ENCODE peak calls at places on chromosomes 2 and 18, in seven cellular contexts. O is GM23248; I is breast epithelium; Q is CD8-positive, alpha-beta memory T cell; Y is CD4-positive, CD25-positive, alpha-beta regulatory T cell; J is PC-3; D is right atrium auricular region. H is an unnamed sample. For H3K27me3 and H3K9me3, the result is how much of the 10 kb centered on the place peaks cover.

GRCh38 chr2:138029238-138029637 is 65.0 kb downstream of the HNMT start:
- DNase-seq in O (peak), I (no peak), Q (no peak), Y (no peak), J (no peak), D (no peak), H (no peak)

GRCh38 chr18:44602380-44602779 is 78.3 kb upstream of the SETBP1 start:
- DNase-seq in O (peak), I (no peak), Q (no peak), Y (no peak), J (peak), D (no peak), H (no peak)

GRCh38 chr18:35178260-35178659 is 62.6 kb upstream of the ZNF397 start:
- DNase-seq in O (peak), I (no peak), Q (no peak), Y (no peak), J (peak), D (no peak), H (no peak)

GRCh38 chr2:201887851-201888451 is 81.6 kb downstream of the CDK15 start:
- DNase-seq in O (peak), I (no peak), Q (no peak), Y (no peak), J (no peak), D (no peak), H (no peak)

GRCh38 chr18:79872852-79873444 is 75.2 kb downstream of the KCNG2 start:
- DNase-seq in O (no peak), I (no peak), Q (no peak), Y (no peak), J (no peak), D (peak), H (no peak)

GRCh38 chr18:42028232-42028832 is 73.3 kb downstream of the PIK3C3 start:
- DNase-seq in O (peak), I (no peak), Q (no peak), Y (peak), J (peak), D (no peak), H (peak)

GRCh38 chr18:68944826-68945225 is 146.9 kb downstream of the CCDC102B start:
- DNase-seq in O (no peak), I (no peak), Q (no peak), Y (no peak), J (no peak), D (no peak), H (no peak)

GRCh38 chr2:150882751-150883520 is 378.7 kb downstream of the RBM43 start:
- DNase-seq in O (no peak), I (no peak), Q (no peak), Y (no peak), J (no peak), D (no peak), H (no peak)

GRCh38 chr2:110888401-110888800 is 156.0 kb downstream of the ACOXL start:
- DNase-seq in O (no peak), I (no peak), Q (no peak), Y (no peak), J (no peak), D (no peak), H (no peak)

GRCh38 chr2:240564191-240564570 is 4.0 kb downstream of the DUSP28 start:
- DNase-seq in O (no peak), I (peak), Q (no peak), Y (no peak), J (no peak), D (peak), H (no peak)

GRCh38 chr2:240560480-240561324 is 545 bp downstream of the DUSP28 start:
- DNase-seq in O (peak), I (peak), Q (peak), Y (peak), J (peak), D (peak), H (peak)

GRCh38 chr2:240559271-240559670 is 886 bp upstream of the DUSP28 start:
- DNase-seq in O (no peak), I (peak), Q (no peak), Y (no peak), J (peak), D (peak), H (no peak)

GRCh38 chr2:240560084-240560479 is at the start of gene DUSP28:
- DNase-seq in O (peak), I (peak), Q (peak), Y (peak), J (peak), D (peak), H (peak)

DNA sequence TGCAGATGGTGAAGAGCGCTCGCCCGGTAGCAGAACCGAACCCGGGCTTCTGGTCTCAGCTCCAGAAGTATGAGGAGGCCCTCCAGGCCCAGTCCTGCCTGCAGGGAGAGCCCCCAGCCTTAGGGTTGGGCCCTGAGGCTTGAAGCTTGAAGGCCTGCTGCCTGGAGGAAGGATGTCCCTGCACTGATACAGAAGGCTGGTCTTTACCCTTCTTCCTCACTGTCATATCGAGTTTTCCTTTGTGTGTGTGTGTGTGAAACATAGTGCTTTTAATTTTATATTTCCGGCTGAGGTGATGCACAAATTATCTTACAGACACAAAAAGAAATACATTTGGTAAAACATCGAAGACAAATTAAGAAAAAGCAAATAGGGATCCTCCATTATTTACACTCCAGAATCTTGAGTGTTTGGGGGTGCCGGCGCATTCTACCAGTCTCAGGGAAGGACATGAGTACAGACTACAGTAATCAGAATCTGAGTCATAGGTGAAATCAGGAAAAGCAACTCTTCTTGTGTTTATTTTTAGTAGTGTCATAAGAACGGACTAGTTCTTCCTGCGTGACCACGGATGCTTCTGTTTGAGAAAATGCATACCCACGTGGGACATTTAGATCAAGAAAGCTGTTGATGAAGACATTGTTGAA is 1.3 kb downstream of the DUSP28 start:
- DNase-seq in O (peak), I (peak), Q (no peak), Y (no peak), J (peak), D (peak), H (no peak)
- H3K4me3 ChIP-seq in O (peak), I (peak), Q (peak), Y (peak), J (peak), D (peak), H (peak)

GRCh38 chr2:240996834-240997140 is 1.6 kb upstream of the SNED1 start:
- DNase-seq in O (no peak), I (peak), Q (no peak), Y (no peak), J (no peak), D (peak), H (no peak)

GRCh38 chr2:240997856-240998705 is at the start of gene SNED1:
- DNase-seq in O (peak), I (peak), Q (peak), Y (peak), J (peak), D (peak), H (peak)

GRCh38 chr2:240998706-240999000 is 235 bp downstream of the SNED1 start:
- DNase-seq in O (no peak), I (no peak), Q (no peak), Y (no peak), J (no peak), D (no peak), H (no peak)

GRCh38 chr2:240996161-240996833 is 2.1 kb upstream of the SNED1 start:
- DNase-seq in O (no peak), I (peak), Q (no peak), Y (no peak), J (no peak), D (no peak), H (no peak)

GRCh38 chr2:240997141-240997855 is 1.1 kb upstream of the SNED1 start:
- DNase-seq in O (peak), I (peak), Q (no peak), Y (no peak), J (no peak), D (peak), H (no peak)
- H3K27me3 ChIP-seq in O (under half), I (under half), Q (under half), Y (under half), J (under half), D (under half), H (under half)

DNA sequence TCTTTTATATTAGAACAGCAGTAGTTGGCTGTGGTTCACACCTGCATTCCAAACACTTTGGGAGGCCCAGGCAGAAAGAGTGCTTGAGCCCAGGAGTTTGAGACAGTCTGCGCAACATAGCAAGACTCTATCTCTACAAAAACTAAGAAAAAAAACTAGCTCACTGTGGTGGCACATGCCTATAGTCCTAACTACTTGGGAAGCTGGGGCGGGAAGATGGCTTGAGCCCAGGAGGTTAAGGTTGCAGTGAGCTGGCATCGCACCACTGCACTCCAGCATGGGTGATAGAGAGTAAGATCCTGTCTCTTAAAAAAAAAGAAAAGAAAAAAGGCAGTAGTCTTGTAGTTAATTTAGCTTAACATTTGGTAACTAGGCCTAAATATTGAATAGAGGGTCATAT is 136.6 kb downstream of the AGPS start:
- DNase-seq in O (no peak), I (no peak), Q (no peak), Y (no peak), J (no peak), D (no peak), H (no peak)
- H3K9me3 ChIP-seq in O (under half), I (under half), Q (under half), Y (under half), J (under half), D (under half), H (under half)

DNA sequence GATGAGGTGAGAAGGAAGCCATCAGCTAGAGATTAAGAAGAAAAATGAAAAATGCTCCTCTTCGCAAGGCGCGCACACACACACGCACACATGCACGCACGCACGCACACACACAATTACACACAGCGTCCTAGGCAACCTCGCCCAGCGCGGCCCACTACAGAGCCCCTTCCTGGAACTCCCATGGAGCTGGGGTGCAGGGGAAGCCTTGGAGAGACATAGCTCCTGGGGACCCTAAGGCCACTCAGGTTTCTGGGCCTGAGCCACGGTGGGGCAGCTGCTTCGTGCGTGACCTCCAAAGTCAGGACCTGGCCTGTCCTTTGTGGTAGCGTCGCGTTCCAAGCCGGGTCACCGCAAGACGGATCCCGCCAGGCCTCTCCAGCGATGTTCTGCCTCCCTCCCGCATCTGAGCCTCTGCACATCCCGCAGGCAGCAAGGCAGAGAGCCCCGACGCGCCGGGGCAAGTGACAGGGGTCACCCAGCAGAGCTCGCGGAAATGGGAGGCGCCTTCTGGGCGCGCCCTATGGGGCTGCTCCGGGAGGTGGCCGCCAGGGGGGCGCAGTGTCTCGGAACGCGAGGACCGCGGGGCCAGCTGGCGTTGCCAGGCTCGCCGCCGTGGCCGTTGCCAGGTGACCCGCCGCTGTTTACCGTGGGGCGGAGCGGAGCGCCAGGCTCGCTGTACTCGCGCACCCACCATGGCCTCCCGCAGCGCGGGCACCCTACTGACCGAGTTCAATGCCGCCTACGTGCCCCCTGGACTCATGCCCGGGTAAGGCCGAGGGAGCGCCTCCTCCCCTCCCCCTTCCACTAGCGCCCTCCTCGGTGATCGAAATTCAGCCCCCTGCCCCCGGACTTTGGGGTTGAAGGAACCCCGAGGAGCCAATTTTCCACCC is 79.0 kb downstream of the CIB4 start:
- DNase-seq in O (peak), I (no peak), Q (no peak), Y (no peak), J (no peak), D (no peak), H (no peak)
- H3K4me3 ChIP-seq in O (peak), I (peak), Q (no peak), Y (no peak), J (peak), D (peak), H (peak)

GRCh38 chr2:8514748-8515389 is 167.0 kb upstream of the ID2 start:
- DNase-seq in O (no peak), I (no peak), Q (no peak), Y (peak), J (no peak), D (no peak), H (no peak)
- H3K27me3 ChIP-seq in O (under half), I (under half), Q (under half), Y (under half), J (under half), D (under half), H (under half)

GRCh38 chr2:21277340-21277739 is 153.6 kb downstream of the TDRD15 start:
- DNase-seq in O (no peak), I (no peak), Q (no peak), Y (no peak), J (no peak), D (no peak), H (no peak)
- H3K9me3 ChIP-seq in O (under half), I (under half), Q (under half), Y (under half), J (under half), D (under half), H (under half)

DNA sequence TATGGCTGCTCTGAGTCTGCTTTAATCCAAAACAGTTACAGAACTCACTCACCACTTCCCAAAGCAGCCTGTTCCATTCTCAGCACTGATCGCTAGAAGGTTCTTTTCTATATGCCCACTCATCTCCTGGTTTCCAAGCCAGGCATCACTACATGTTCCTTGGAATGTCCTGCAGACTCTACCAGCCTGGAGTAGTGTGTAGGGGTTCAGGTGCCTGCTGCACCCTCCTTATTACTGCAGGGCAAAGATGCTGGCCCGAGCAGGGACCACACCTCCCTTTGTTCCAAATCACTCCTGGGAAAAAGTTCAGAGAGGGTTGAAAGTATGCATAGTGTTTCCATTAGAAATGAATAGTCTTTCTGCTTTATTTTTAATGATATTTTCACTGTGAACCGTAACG is 196.6 kb downstream of the SH3RF3 start:
- DNase-seq in O (no peak), I (no peak), Q (no peak), Y (no peak), J (no peak), D (no peak), H (no peak)
- H3K4me3 ChIP-seq in O (peak), I (no peak), Q (no peak), Y (no peak), J (no peak), D (no peak), H (no peak)

DNA sequence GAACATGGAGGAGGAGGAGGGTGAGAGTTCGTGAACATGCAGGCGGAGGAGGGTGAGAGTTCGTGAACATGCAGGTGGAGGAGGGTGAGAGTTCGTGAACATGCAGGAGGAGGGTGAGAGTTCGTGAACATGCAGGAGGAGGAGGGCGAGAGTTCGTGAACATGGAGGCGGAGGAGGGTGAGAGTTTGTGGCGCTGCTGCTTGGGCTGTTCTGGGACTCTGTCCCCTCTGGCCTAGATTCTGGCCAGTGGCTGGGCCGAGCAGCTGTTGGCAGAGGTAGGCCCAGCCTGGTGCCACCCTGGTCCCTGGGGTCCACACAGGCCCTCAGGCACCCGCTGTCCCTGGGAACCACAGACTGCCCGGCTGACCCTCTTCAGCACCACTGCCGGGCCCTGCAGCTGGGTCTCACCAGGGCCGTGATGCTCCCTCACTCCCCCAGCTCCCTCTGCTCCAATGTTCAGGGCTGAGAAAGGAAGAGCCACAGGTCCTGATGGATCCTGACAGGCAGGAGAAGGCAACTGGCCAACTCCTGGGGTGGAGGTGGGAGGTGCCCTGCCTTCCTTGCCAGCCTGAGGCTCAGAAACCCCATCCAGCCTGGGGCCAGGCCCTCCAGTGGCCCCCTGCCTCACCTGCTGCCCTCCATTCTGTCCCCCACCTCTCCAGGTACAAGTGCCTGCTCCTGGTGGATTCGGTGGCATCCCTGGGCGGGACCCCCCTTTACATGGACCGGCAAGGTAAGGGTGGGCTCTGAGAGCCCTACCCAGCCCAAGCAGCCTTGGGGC is 3.9 kb downstream of the AGXT start:
- DNase-seq in O (no peak), I (peak), Q (no peak), Y (no peak), J (no peak), D (no peak), H (no peak)
- H3K27me3 ChIP-seq in O (under half), I (under half), Q (under half), Y (under half), J (under half), D (under half), H (under half)

H was measured in effector memory CD4-positive, alpha-beta T cell.